ENCODE peak calls at places on chromosome 12, in six cellular contexts. One of them, this sample, is unnamed.

GRCh38 chr12:93079271-93079670 is 150.2 kb upstream of the EEA1 start:
- DNase-seq in bronchial epithelial cell: no peak
- DNase-seq in tibial artery: no peak
- DNase-seq in uterus: no peak
- DNase-seq in H1: no peak
- DNase-seq in left lung: no peak
- DNase-seq in this sample: no peak

GRCh38 chr12:49893753-49894752 is 9.6 kb downstream of the FAIM2 start:
- DNase-seq in H1: no peak
- DNase-seq in uterus: no peak
- DNase-seq in left lung: peak; percentile 23
- DNase-seq in tibial artery: no peak
- DNase-seq in bronchial epithelial cell: peak; percentile 75
- DNase-seq in this sample: peak; percentile 76

GRCh38 chr12:110135012-110135411 is 10.9 kb downstream of the IFT81 start:
- DNase-seq in left lung: no peak
- DNase-seq in bronchial epithelial cell: peak; percentile 38
- DNase-seq in uterus: no peak
- DNase-seq in H1: no peak
- DNase-seq in tibial artery: no peak
- DNase-seq in this sample: no peak

GRCh38 chr12:104784592-104784991 is 173.5 kb downstream of the SLC41A2 start:
- DNase-seq in tibial artery: no peak
- DNase-seq in left lung: no peak
- DNase-seq in uterus: no peak
- DNase-seq in H1: no peak
- DNase-seq in bronchial epithelial cell: no peak
- DNase-seq in this sample: no peak

GRCh38 chr12:125193798-125194562 is 128.7 kb downstream of the AACS start:
- DNase-seq in uterus: no peak
- DNase-seq in bronchial epithelial cell: peak; percentile 32
- DNase-seq in H1: peak; percentile 60
- DNase-seq in tibial artery: no peak
- DNase-seq in left lung: no peak
- DNase-seq in this sample: no peak

GRCh38 chr12:50088577-50089335 is 3.6 kb downstream of the SMARCD1 start:
- DNase-seq in uterus: no peak
- DNase-seq in bronchial epithelial cell: peak; percentile 76
- DNase-seq in tibial artery: no peak
- DNase-seq in left lung: no peak
- DNase-seq in H1: no peak
- DNase-seq in this sample: peak; percentile 73

GRCh38 chr12:81962126-81962856 is 203.1 kb upstream of the PPFIA2 start:
- DNase-seq in bronchial epithelial cell: no peak
- DNase-seq in uterus: no peak
- DNase-seq in left lung: no peak
- DNase-seq in H1: no peak
- DNase-seq in tibial artery: no peak
- DNase-seq in this sample: no peak

GRCh38 chr12:30985814-30986452 is 59.4 kb downstream of the TSPAN11 start:
- DNase-seq in bronchial epithelial cell: peak; percentile 41
- DNase-seq in tibial artery: no peak
- DNase-seq in uterus: no peak
- DNase-seq in left lung: no peak
- DNase-seq in H1: peak; percentile 85
- DNase-seq in this sample: peak; percentile 64

GRCh38 chr12:104539063-104539462 is 82.3 kb downstream of the CHST11 start:
- DNase-seq in tibial artery: no peak
- DNase-seq in left lung: no peak
- DNase-seq in bronchial epithelial cell: no peak
- DNase-seq in H1: no peak
- DNase-seq in uterus: no peak
- DNase-seq in this sample: no peak

GRCh38 chr12:123427036-123427769 is 9.3 kb downstream of the RILPL2 start:
- DNase-seq in uterus: no peak
- DNase-seq in bronchial epithelial cell: no peak
- DNase-seq in left lung: no peak
- DNase-seq in tibial artery: no peak
- DNase-seq in H1: no peak
- DNase-seq in this sample: no peak

GRCh38 chr12:1551496-1551895 is 42.9 kb downstream of the FBXL14 start:
- DNase-seq in bronchial epithelial cell: no peak
- DNase-seq in H1: no peak
- DNase-seq in uterus: no peak
- DNase-seq in left lung: no peak
- DNase-seq in tibial artery: no peak
- DNase-seq in this sample: no peak

GRCh38 chr12:69686731-69687130 is 12.4 kb downstream of the BEST3 start:
- DNase-seq in bronchial epithelial cell: no peak
- DNase-seq in left lung: no peak
- DNase-seq in H1: no peak
- DNase-seq in uterus: no peak
- DNase-seq in tibial artery: no peak
- DNase-seq in this sample: no peak

GRCh38 chr12:127928615-127929014 is 338.4 kb upstream of the TMEM132C start:
- DNase-seq in uterus: no peak
- DNase-seq in H1: no peak
- DNase-seq in left lung: no peak
- DNase-seq in bronchial epithelial cell: no peak
- DNase-seq in tibial artery: no peak
- DNase-seq in this sample: no peak

GRCh38 chr12:69388371-69388770 is 28.8 kb downstream of the YEATS4 start:
- DNase-seq in uterus: no peak
- DNase-seq in H1: no peak
- DNase-seq in left lung: no peak
- DNase-seq in bronchial epithelial cell: peak; percentile 67
- DNase-seq in tibial artery: no peak
- DNase-seq in this sample: peak; percentile 42

GRCh38 chr12:65632131-65632855 is 192.0 kb upstream of the HMGA2 start:
- DNase-seq in left lung: no peak
- DNase-seq in tibial artery: no peak
- DNase-seq in H1: no peak
- DNase-seq in bronchial epithelial cell: peak; percentile 69
- DNase-seq in uterus: no peak
- DNase-seq in this sample: no peak

GRCh38 chr12:74537126-74537706 is 419 bp upstream of the ATXN7L3B start:
- DNase-seq in uterus: no peak
- DNase-seq in H1: no peak
- DNase-seq in bronchial epithelial cell: peak; percentile 67
- DNase-seq in left lung: no peak
- DNase-seq in tibial artery: no peak
- DNase-seq in this sample: peak; percentile 60

GRCh38 chr12:58804749-58805148 is 115.6 kb downstream of the LRIG3 start:
- DNase-seq in tibial artery: no peak
- DNase-seq in uterus: no peak
- DNase-seq in H1: no peak
- DNase-seq in bronchial epithelial cell: peak; percentile 14
- DNase-seq in left lung: no peak
- DNase-seq in this sample: peak; percentile 24

GRCh38 chr12:1443421-1444141 is 150.8 kb downstream of the FBXL14 start:
- DNase-seq in left lung: no peak
- DNase-seq in bronchial epithelial cell: no peak
- DNase-seq in tibial artery: no peak
- DNase-seq in uterus: no peak
- DNase-seq in H1: no peak
- DNase-seq in this sample: peak; percentile 33

GRCh38 chr12:64142382-64142781 is 79.7 kb downstream of the KICS2 start:
- DNase-seq in tibial artery: no peak
- DNase-seq in uterus: no peak
- DNase-seq in H1: no peak
- DNase-seq in bronchial epithelial cell: no peak
- DNase-seq in left lung: no peak
- DNase-seq in this sample: no peak

GRCh38 chr12:9378430-9378835 is 170.2 kb upstream of the PZP start:
- DNase-seq in left lung: no peak
- DNase-seq in bronchial epithelial cell: peak; percentile 44
- DNase-seq in uterus: no peak
- DNase-seq in H1: no peak
- DNase-seq in tibial artery: no peak
- DNase-seq in this sample: peak; percentile 45

GRCh38 chr12:109697877-109698468 is 15.7 kb upstream of the FAM222A start:
- DNase-seq in tibial artery: no peak
- DNase-seq in uterus: no peak
- DNase-seq in H1: no peak
- DNase-seq in left lung: no peak
- DNase-seq in bronchial epithelial cell: no peak
- DNase-seq in this sample: no peak

GRCh38 chr12:32522322-32523221 is 123.2 kb downstream of the FGD4 start:
- DNase-seq in H1: no peak
- DNase-seq in left lung: no peak
- DNase-seq in uterus: no peak
- DNase-seq in bronchial epithelial cell: no peak
- DNase-seq in tibial artery: no peak
- DNase-seq in this sample: no peak

GRCh38 chr12:57181561-57182155 is 34.2 kb upstream of the LRP1-AS start:
- DNase-seq in uterus: no peak
- DNase-seq in tibial artery: no peak
- DNase-seq in left lung: no peak
- DNase-seq in H1: no peak
- DNase-seq in bronchial epithelial cell: no peak
- DNase-seq in this sample: no peak

GRCh38 chr12:122062832-122063690 is 15.5 kb upstream of the MLXIP start:
- DNase-seq in left lung: no peak
- DNase-seq in tibial artery: peak; percentile 86
- DNase-seq in H1: no peak
- DNase-seq in uterus: peak; percentile 80
- DNase-seq in bronchial epithelial cell: peak; percentile 91
- DNase-seq in this sample: peak; percentile 60

GRCh38 chr12:93243689-93244513 is 133.8 kb upstream of the NUDT4 start:
- DNase-seq in uterus: peak; percentile 21
- DNase-seq in left lung: no peak
- DNase-seq in tibial artery: no peak
- DNase-seq in bronchial epithelial cell: peak; percentile 96
- DNase-seq in H1: no peak
- DNase-seq in this sample: peak; percentile 91

GRCh38 chr12:3563966-3564365 is 73.0 kb downstream of the PRMT8 start:
- DNase-seq in H1: no peak
- DNase-seq in bronchial epithelial cell: no peak
- DNase-seq in left lung: no peak
- DNase-seq in uterus: no peak
- DNase-seq in tibial artery: peak; percentile 29
- DNase-seq in this sample: no peak

GRCh38 chr12:40152783-40153383 is 47.0 kb upstream of the SLC2A13 start:
- DNase-seq in left lung: no peak
- DNase-seq in uterus: peak; percentile 30
- DNase-seq in bronchial epithelial cell: peak; percentile 68
- DNase-seq in tibial artery: no peak
- DNase-seq in H1: peak; percentile 66
- DNase-seq in this sample: peak; percentile 72

GRCh38 chr12:52976574-52977071 is 27.7 kb downstream of the KRT18 start:
- DNase-seq in bronchial epithelial cell: no peak
- DNase-seq in tibial artery: no peak
- DNase-seq in H1: no peak
- DNase-seq in uterus: no peak
- DNase-seq in left lung: no peak
- DNase-seq in this sample: no peak

GRCh38 chr12:18165422-18165871 is 75.5 kb upstream of the RERGL start:
- DNase-seq in H1: no peak
- DNase-seq in tibial artery: no peak
- DNase-seq in left lung: no peak
- DNase-seq in bronchial epithelial cell: peak; percentile 66
- DNase-seq in uterus: no peak
- DNase-seq in this sample: peak; percentile 45

GRCh38 chr12:27003421-27004311 is 10.5 kb downstream of the TM7SF3 start:
- DNase-seq in bronchial epithelial cell: no peak
- DNase-seq in tibial artery: no peak
- DNase-seq in left lung: no peak
- DNase-seq in H1: no peak
- DNase-seq in uterus: no peak
- DNase-seq in this sample: no peak

GRCh38 chr12:76559277-76560082 is at the start of gene OSBPL8:
- DNase-seq in uterus: peak; percentile 96
- DNase-seq in bronchial epithelial cell: peak; percentile 72
- DNase-seq in tibial artery: peak; percentile 98
- DNase-seq in left lung: peak; percentile 99
- DNase-seq in H1: peak; percentile 97
- DNase-seq in this sample: peak; percentile 95
- TF ChIP-seq CTCF in uterus: peak; percentile 22
- TF ChIP-seq CTCF in bronchial epithelial cell: peak; percentile 19
- TF ChIP-seq CTCF in tibial artery: peak; percentile 21
- TF ChIP-seq CTCF in left lung: peak; percentile 19
- TF ChIP-seq CTCF in H1: peak; percentile 18
- TF ChIP-seq CTCF in this sample: no peak

GRCh38 chr12:108352591-108352990 is 13.5 kb upstream of the CMKLR1 start:
- DNase-seq in uterus: no peak
- DNase-seq in bronchial epithelial cell: peak; percentile 23
- DNase-seq in H1: no peak
- DNase-seq in tibial artery: no peak
- DNase-seq in left lung: no peak
- DNase-seq in this sample: peak; percentile 46
- TF ChIP-seq CTCF in uterus: no peak
- TF ChIP-seq CTCF in bronchial epithelial cell: no peak
- TF ChIP-seq CTCF in H1: no peak
- TF ChIP-seq CTCF in tibial artery: no peak
- TF ChIP-seq CTCF in left lung: no peak
- TF ChIP-seq CTCF in this sample: no peak

GRCh38 chr12:20250761-20251160 is 117.6 kb upstream of the PDE3A start:
- DNase-seq in bronchial epithelial cell: no peak
- DNase-seq in left lung: no peak
- DNase-seq in tibial artery: no peak
- DNase-seq in uterus: no peak
- DNase-seq in H1: no peak
- DNase-seq in this sample: no peak

DNA sequence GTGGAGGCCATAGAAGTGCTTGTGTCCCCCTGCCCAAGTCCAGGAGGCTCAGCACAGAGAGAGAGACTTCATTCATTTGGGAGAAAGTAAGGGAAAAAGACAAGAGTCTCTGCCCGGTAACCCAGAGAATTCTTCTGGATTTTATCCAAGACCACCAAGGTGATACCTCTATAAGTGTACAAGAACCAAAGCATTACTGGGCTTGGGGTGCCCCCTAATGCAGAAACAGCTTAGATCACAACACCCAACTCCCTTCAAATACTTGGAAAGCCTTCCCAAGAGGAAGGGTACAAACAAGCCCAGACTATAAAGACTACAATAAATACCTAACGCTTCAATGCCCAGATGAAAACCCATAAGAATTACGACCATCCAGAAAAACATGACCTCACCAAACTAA is 119.7 kb upstream of the PDE3A start:
- DNase-seq in bronchial epithelial cell: no peak
- DNase-seq in H1: no peak
- DNase-seq in left lung: no peak
- DNase-seq in tibial artery: no peak
- DNase-seq in uterus: no peak
- DNase-seq in this sample: no peak
- TF ChIP-seq CTCF in bronchial epithelial cell: no peak
- TF ChIP-seq CTCF in H1: peak; percentile 11
- TF ChIP-seq CTCF in left lung: no peak
- TF ChIP-seq CTCF in tibial artery: no peak
- TF ChIP-seq CTCF in uterus: no peak
- TF ChIP-seq CTCF in this sample: no peak

DNA sequence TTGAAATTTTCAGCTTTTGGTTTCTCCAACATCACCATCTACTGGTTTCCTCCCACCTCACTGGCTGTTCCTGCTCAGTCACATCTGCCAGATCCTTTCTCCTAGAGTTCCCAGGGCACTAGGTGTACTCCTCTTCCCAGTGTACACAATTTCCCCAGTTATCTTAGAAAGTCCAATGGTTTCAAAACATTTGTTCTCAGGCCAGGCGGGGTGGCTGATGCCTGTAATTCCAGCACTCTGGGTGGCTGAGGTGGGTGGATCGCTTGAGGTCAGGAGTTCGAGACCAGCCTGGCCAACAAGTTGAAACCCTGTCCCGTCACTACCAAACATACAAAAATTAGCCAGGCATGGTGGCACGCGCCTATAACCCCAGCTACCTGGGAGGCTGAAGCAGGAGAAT is 60.7 kb downstream of the SPPL3 start:
- DNase-seq in tibial artery: no peak
- DNase-seq in H1: no peak
- DNase-seq in uterus: no peak
- DNase-seq in bronchial epithelial cell: no peak
- DNase-seq in left lung: no peak
- DNase-seq in this sample: no peak
- TF ChIP-seq CTCF in tibial artery: no peak
- TF ChIP-seq CTCF in H1: no peak
- TF ChIP-seq CTCF in uterus: no peak
- TF ChIP-seq CTCF in bronchial epithelial cell: no peak
- TF ChIP-seq CTCF in left lung: no peak
- TF ChIP-seq CTCF in this sample: no peak